ENCODE peak calls at places on chromosomes 7 and 10, in eight cellular contexts. One of them, this sample, is unnamed.

GRCh38 chr7:147513451-147513850 is 1077.1 kb upstream of the C7orf33 start:
- DNase-seq in NCI-H2081: peak; percentile 63
- DNase-seq in activated effector memory CD4-positive, alpha-beta T cell treated with Interleukin-2 at 50 U/mL for 16 hours: no peak
- DNase-seq in amniotic stem cell: no peak
- DNase-seq in GM19239: no peak
- DNase-seq in GM13976: no peak
- DNase-seq in adrenal gland: no peak
- DNase-seq in NCI-H69: peak; percentile 83
- DNase-seq in this sample: peak; percentile 14

GRCh38 chr7:23765943-23766342 is 55.9 kb downstream of the STK31 start:
- DNase-seq in GM13976: no peak
- DNase-seq in NCI-H69: no peak
- DNase-seq in adrenal gland: no peak
- DNase-seq in amniotic stem cell: no peak
- DNase-seq in activated effector memory CD4-positive, alpha-beta T cell treated with Interleukin-2 at 50 U/mL for 16 hours: no peak
- DNase-seq in NCI-H2081: no peak
- DNase-seq in GM19239: no peak
- DNase-seq in this sample: no peak

GRCh38 chr10:118668228-118668952 is 72.9 kb upstream of the PRLHR start:
- DNase-seq in amniotic stem cell: no peak
- DNase-seq in NCI-H69: no peak
- DNase-seq in NCI-H2081: no peak
- DNase-seq in GM19239: no peak
- DNase-seq in GM13976: no peak
- DNase-seq in activated effector memory CD4-positive, alpha-beta T cell treated with Interleukin-2 at 50 U/mL for 16 hours: no peak
- DNase-seq in adrenal gland: peak; percentile 42
- DNase-seq in this sample: no peak

GRCh38 chr7:127253289-127254162 is 785 bp upstream of the GRM8 start:
- DNase-seq in GM13976: peak; percentile 82
- DNase-seq in amniotic stem cell: peak; percentile 31
- DNase-seq in activated effector memory CD4-positive, alpha-beta T cell treated with Interleukin-2 at 50 U/mL for 16 hours: peak; percentile 38
- DNase-seq in GM19239: peak; percentile 65
- DNase-seq in adrenal gland: peak; percentile 69
- DNase-seq in NCI-H69: peak; percentile 83
- DNase-seq in NCI-H2081: peak; percentile 79
- DNase-seq in this sample: peak; percentile 77

GRCh38 chr7:75776295-75776971 is 4.4 kb upstream of the CCL26 start:
- DNase-seq in GM19239: no peak
- DNase-seq in NCI-H2081: no peak
- DNase-seq in GM13976: no peak
- DNase-seq in NCI-H69: no peak
- DNase-seq in activated effector memory CD4-positive, alpha-beta T cell treated with Interleukin-2 at 50 U/mL for 16 hours: peak; percentile 11
- DNase-seq in amniotic stem cell: no peak
- DNase-seq in adrenal gland: no peak
- DNase-seq in this sample: no peak

GRCh38 chr10:75408911-75409885 is 7.6 kb upstream of the ZNF503 start:
- DNase-seq in NCI-H69: no peak
- DNase-seq in amniotic stem cell: no peak
- DNase-seq in NCI-H2081: peak; percentile 76
- DNase-seq in activated effector memory CD4-positive, alpha-beta T cell treated with Interleukin-2 at 50 U/mL for 16 hours: no peak
- DNase-seq in GM13976: peak; percentile 64
- DNase-seq in GM19239: peak; percentile 74
- DNase-seq in adrenal gland: peak; percentile 87
- DNase-seq in this sample: peak; percentile 57

GRCh38 chr10:47331954-47332353 is 9.7 kb downstream of the GDF2 start:
- DNase-seq in activated effector memory CD4-positive, alpha-beta T cell treated with Interleukin-2 at 50 U/mL for 16 hours: no peak
- DNase-seq in adrenal gland: peak; percentile 47
- DNase-seq in amniotic stem cell: no peak
- DNase-seq in GM13976: no peak
- DNase-seq in NCI-H2081: no peak
- DNase-seq in GM19239: no peak
- DNase-seq in NCI-H69: no peak
- DNase-seq in this sample: no peak

GRCh38 chr7:15332962-15333361 is 228.9 kb downstream of the AGMO start:
- DNase-seq in adrenal gland: no peak
- DNase-seq in GM13976: no peak
- DNase-seq in NCI-H2081: peak; percentile 97
- DNase-seq in amniotic stem cell: no peak
- DNase-seq in activated effector memory CD4-positive, alpha-beta T cell treated with Interleukin-2 at 50 U/mL for 16 hours: no peak
- DNase-seq in NCI-H69: peak; percentile 54
- DNase-seq in GM19239: no peak
- DNase-seq in this sample: no peak

GRCh38 chr7:129832701-129833227 is 120.0 kb downstream of the UBE2H start:
- DNase-seq in GM13976: no peak
- DNase-seq in NCI-H69: no peak
- DNase-seq in activated effector memory CD4-positive, alpha-beta T cell treated with Interleukin-2 at 50 U/mL for 16 hours: no peak
- DNase-seq in GM19239: no peak
- DNase-seq in NCI-H2081: no peak
- DNase-seq in adrenal gland: no peak
- DNase-seq in amniotic stem cell: no peak
- DNase-seq in this sample: no peak

GRCh38 chr10:35607475-35608316 is 2.6 kb downstream of the GJD4 start:
- DNase-seq in NCI-H2081: no peak
- DNase-seq in amniotic stem cell: no peak
- DNase-seq in NCI-H69: peak; percentile 29
- DNase-seq in adrenal gland: peak; percentile 10
- DNase-seq in activated effector memory CD4-positive, alpha-beta T cell treated with Interleukin-2 at 50 U/mL for 16 hours: no peak
- DNase-seq in GM13976: peak; percentile 31
- DNase-seq in GM19239: no peak
- DNase-seq in this sample: no peak

GRCh38 chr7:21719846-21720245 is 177.0 kb downstream of the DNAH11 start:
- DNase-seq in NCI-H2081: no peak
- DNase-seq in amniotic stem cell: no peak
- DNase-seq in GM13976: no peak
- DNase-seq in adrenal gland: no peak
- DNase-seq in GM19239: no peak
- DNase-seq in activated effector memory CD4-positive, alpha-beta T cell treated with Interleukin-2 at 50 U/mL for 16 hours: no peak
- DNase-seq in NCI-H69: no peak
- DNase-seq in this sample: no peak

GRCh38 chr10:61140765-61141392 is 196.9 kb upstream of the RHOBTB1 start:
- DNase-seq in NCI-H69: peak; percentile 71
- DNase-seq in amniotic stem cell: peak; percentile 45
- DNase-seq in GM19239: no peak
- DNase-seq in activated effector memory CD4-positive, alpha-beta T cell treated with Interleukin-2 at 50 U/mL for 16 hours: no peak
- DNase-seq in GM13976: no peak
- DNase-seq in NCI-H2081: peak; percentile 67
- DNase-seq in adrenal gland: peak; percentile 50
- DNase-seq in this sample: peak; percentile 67

GRCh38 chr7:79872171-79872570 is 262.5 kb upstream of the GNAI1 start:
- DNase-seq in GM19239: no peak
- DNase-seq in NCI-H2081: no peak
- DNase-seq in GM13976: no peak
- DNase-seq in NCI-H69: peak; percentile 51
- DNase-seq in adrenal gland: no peak
- DNase-seq in amniotic stem cell: no peak
- DNase-seq in activated effector memory CD4-positive, alpha-beta T cell treated with Interleukin-2 at 50 U/mL for 16 hours: no peak
- DNase-seq in this sample: no peak

GRCh38 chr7:116138202-116138801 is 72.0 kb upstream of the TES start:
- DNase-seq in GM13976: peak; percentile 34
- DNase-seq in NCI-H2081: peak; percentile 68
- DNase-seq in activated effector memory CD4-positive, alpha-beta T cell treated with Interleukin-2 at 50 U/mL for 16 hours: no peak
- DNase-seq in GM19239: peak; percentile 15
- DNase-seq in adrenal gland: peak; percentile 18
- DNase-seq in NCI-H69: peak; percentile 75
- DNase-seq in amniotic stem cell: peak; percentile 11
- DNase-seq in this sample: peak; percentile 65

GRCh38 chr7:102287465-102288146 is 938 bp downstream of the SH2B2 start:
- DNase-seq in GM19239: no peak
- DNase-seq in GM13976: no peak
- DNase-seq in activated effector memory CD4-positive, alpha-beta T cell treated with Interleukin-2 at 50 U/mL for 16 hours: no peak
- DNase-seq in NCI-H69: peak; percentile 68
- DNase-seq in NCI-H2081: no peak
- DNase-seq in amniotic stem cell: no peak
- DNase-seq in adrenal gland: peak; percentile 58
- DNase-seq in this sample: peak; percentile 61

GRCh38 chr7:31432831-31433340 is 81.0 kb upstream of the ITPRID1 start:
- DNase-seq in activated effector memory CD4-positive, alpha-beta T cell treated with Interleukin-2 at 50 U/mL for 16 hours: no peak
- DNase-seq in NCI-H2081: no peak
- DNase-seq in GM13976: no peak
- DNase-seq in amniotic stem cell: no peak
- DNase-seq in adrenal gland: no peak
- DNase-seq in NCI-H69: no peak
- DNase-seq in GM19239: no peak
- DNase-seq in this sample: no peak

GRCh38 chr10:79229830-79230562 is 117.3 kb upstream of the PPIF start:
- DNase-seq in activated effector memory CD4-positive, alpha-beta T cell treated with Interleukin-2 at 50 U/mL for 16 hours: no peak
- DNase-seq in adrenal gland: no peak
- DNase-seq in NCI-H2081: no peak
- DNase-seq in GM19239: no peak
- DNase-seq in amniotic stem cell: no peak
- DNase-seq in NCI-H69: peak; percentile 26
- DNase-seq in GM13976: no peak
- DNase-seq in this sample: peak; percentile 46

GRCh38 chr7:2873686-2874551 is 29.8 kb upstream of the GNA12 start:
- DNase-seq in GM19239: no peak
- DNase-seq in activated effector memory CD4-positive, alpha-beta T cell treated with Interleukin-2 at 50 U/mL for 16 hours: no peak
- DNase-seq in amniotic stem cell: peak; percentile 81
- DNase-seq in GM13976: peak; percentile 13
- DNase-seq in NCI-H2081: no peak
- DNase-seq in NCI-H69: peak; percentile 22
- DNase-seq in adrenal gland: no peak
- DNase-seq in this sample: peak; percentile 21

GRCh38 chr10:114683593-114683992 is 25.5 kb upstream of the ABLIM1 start:
- DNase-seq in GM19239: no peak
- DNase-seq in adrenal gland: no peak
- DNase-seq in activated effector memory CD4-positive, alpha-beta T cell treated with Interleukin-2 at 50 U/mL for 16 hours: no peak
- DNase-seq in amniotic stem cell: no peak
- DNase-seq in NCI-H2081: no peak
- DNase-seq in GM13976: no peak
- DNase-seq in NCI-H69: no peak
- DNase-seq in this sample: no peak

GRCh38 chr7:103985565-103986126 is 3.8 kb downstream of the RELN start:
- DNase-seq in adrenal gland: no peak
- DNase-seq in GM19239: no peak
- DNase-seq in GM13976: no peak
- DNase-seq in amniotic stem cell: no peak
- DNase-seq in NCI-H2081: no peak
- DNase-seq in NCI-H69: peak; percentile 16
- DNase-seq in activated effector memory CD4-positive, alpha-beta T cell treated with Interleukin-2 at 50 U/mL for 16 hours: no peak
- DNase-seq in this sample: no peak

GRCh38 chr7:143002106-143002505 is 24.8 kb downstream of the OR9A2 start:
- DNase-seq in NCI-H2081: peak; percentile 26
- DNase-seq in GM13976: no peak
- DNase-seq in GM19239: no peak
- DNase-seq in amniotic stem cell: peak; percentile 13
- DNase-seq in activated effector memory CD4-positive, alpha-beta T cell treated with Interleukin-2 at 50 U/mL for 16 hours: no peak
- DNase-seq in NCI-H69: no peak
- DNase-seq in adrenal gland: no peak
- DNase-seq in this sample: peak; percentile 42

GRCh38 chr7:45071528-45071927 is 17.2 kb downstream of the NACAD start:
- DNase-seq in GM13976: no peak
- DNase-seq in adrenal gland: no peak
- DNase-seq in activated effector memory CD4-positive, alpha-beta T cell treated with Interleukin-2 at 50 U/mL for 16 hours: no peak
- DNase-seq in GM19239: no peak
- DNase-seq in amniotic stem cell: no peak
- DNase-seq in NCI-H69: no peak
- DNase-seq in NCI-H2081: no peak
- DNase-seq in this sample: no peak

GRCh38 chr10:42974693-42975002 is 102.2 kb upstream of the RET start:
- DNase-seq in adrenal gland: no peak
- DNase-seq in GM19239: no peak
- DNase-seq in GM13976: no peak
- DNase-seq in NCI-H69: no peak
- DNase-seq in NCI-H2081: no peak
- DNase-seq in activated effector memory CD4-positive, alpha-beta T cell treated with Interleukin-2 at 50 U/mL for 16 hours: no peak
- DNase-seq in amniotic stem cell: no peak
- DNase-seq in this sample: no peak

GRCh38 chr7:19491821-19492452 is 216.9 kb downstream of the POLR1F start:
- DNase-seq in GM13976: peak; percentile 18
- DNase-seq in amniotic stem cell: peak; percentile 10
- DNase-seq in adrenal gland: peak; percentile 8
- DNase-seq in GM19239: no peak
- DNase-seq in activated effector memory CD4-positive, alpha-beta T cell treated with Interleukin-2 at 50 U/mL for 16 hours: no peak
- DNase-seq in NCI-H2081: peak; percentile 41
- DNase-seq in NCI-H69: peak; percentile 66
- DNase-seq in this sample: peak; percentile 28

GRCh38 chr10:33509231-33509871 is 174.9 kb upstream of the NRP1 start:
- DNase-seq in NCI-H69: peak; percentile 39
- DNase-seq in NCI-H2081: peak; percentile 40
- DNase-seq in activated effector memory CD4-positive, alpha-beta T cell treated with Interleukin-2 at 50 U/mL for 16 hours: no peak
- DNase-seq in amniotic stem cell: peak; percentile 49
- DNase-seq in adrenal gland: peak; percentile 66
- DNase-seq in GM13976: peak; percentile 32
- DNase-seq in GM19239: no peak
- DNase-seq in this sample: peak; percentile 21

GRCh38 chr10:3685385-3685784 is 99.6 kb downstream of the KLF6 start:
- DNase-seq in GM19239: no peak
- DNase-seq in activated effector memory CD4-positive, alpha-beta T cell treated with Interleukin-2 at 50 U/mL for 16 hours: no peak
- DNase-seq in NCI-H69: no peak
- DNase-seq in amniotic stem cell: no peak
- DNase-seq in adrenal gland: no peak
- DNase-seq in NCI-H2081: no peak
- DNase-seq in GM13976: no peak
- DNase-seq in this sample: no peak

GRCh38 chr7:90739731-90740130 is 143.6 kb downstream of the CDK14 start:
- DNase-seq in activated effector memory CD4-positive, alpha-beta T cell treated with Interleukin-2 at 50 U/mL for 16 hours: no peak
- DNase-seq in NCI-H69: no peak
- DNase-seq in adrenal gland: no peak
- DNase-seq in amniotic stem cell: no peak
- DNase-seq in GM19239: no peak
- DNase-seq in GM13976: no peak
- DNase-seq in NCI-H2081: no peak
- DNase-seq in this sample: no peak

GRCh38 chr7:18508441-18509427 is 13.2 kb downstream of the HDAC9 start:
- DNase-seq in NCI-H69: peak; percentile 58
- DNase-seq in GM13976: peak; percentile 34
- DNase-seq in activated effector memory CD4-positive, alpha-beta T cell treated with Interleukin-2 at 50 U/mL for 16 hours: no peak
- DNase-seq in adrenal gland: no peak
- DNase-seq in NCI-H2081: peak; percentile 45
- DNase-seq in GM19239: no peak
- DNase-seq in amniotic stem cell: peak; percentile 85
- DNase-seq in this sample: no peak

GRCh38 chr7:137633133-137633532 is 213.6 kb downstream of the DGKI start:
- DNase-seq in amniotic stem cell: no peak
- DNase-seq in activated effector memory CD4-positive, alpha-beta T cell treated with Interleukin-2 at 50 U/mL for 16 hours: no peak
- DNase-seq in NCI-H2081: no peak
- DNase-seq in NCI-H69: no peak
- DNase-seq in GM13976: no peak
- DNase-seq in GM19239: no peak
- DNase-seq in adrenal gland: peak; percentile 12
- DNase-seq in this sample: no peak

GRCh38 chr10:127853868-127854768 is 38.6 kb downstream of the CLRN3 start:
- DNase-seq in NCI-H2081: peak; percentile 1
- DNase-seq in GM19239: peak; percentile 52
- DNase-seq in amniotic stem cell: peak; percentile 5
- DNase-seq in GM13976: peak; percentile 82
- DNase-seq in activated effector memory CD4-positive, alpha-beta T cell treated with Interleukin-2 at 50 U/mL for 16 hours: peak; percentile 12
- DNase-seq in NCI-H69: peak; percentile 3
- DNase-seq in adrenal gland: peak; percentile 81
- DNase-seq in this sample: peak; percentile 83